ENCODE peak calls at places on chromosome 10, in nine cellular contexts. One of them, this sample, is unnamed.

GRCh38 chr10:73907841-73908517 is 3.0 kb upstream of the PLAU start:
- DNase-seq in stomach: no peak
- DNase-seq in endothelial cell of umbilical vein: no peak
- DNase-seq in IMR-90: peak; percentile 61
- DNase-seq in psoas muscle: peak; percentile 70
- DNase-seq in uterus: no peak
- DNase-seq in SK-N-MC: no peak
- DNase-seq in caudate nucleus: no peak
- DNase-seq in HL-60: peak; percentile 93
- DNase-seq in this sample: no peak

GRCh38 chr10:117501460-117502035 is 41.0 kb upstream of the EMX2 start:
- DNase-seq in psoas muscle: no peak
- DNase-seq in HL-60: no peak
- DNase-seq in SK-N-MC: no peak
- DNase-seq in IMR-90: no peak
- DNase-seq in stomach: no peak
- DNase-seq in caudate nucleus: no peak
- DNase-seq in endothelial cell of umbilical vein: no peak
- DNase-seq in uterus: no peak
- DNase-seq in this sample: no peak

GRCh38 chr10:63518690-63519288 is 2.4 kb upstream of the REEP3 start:
- DNase-seq in psoas muscle: no peak
- DNase-seq in stomach: no peak
- DNase-seq in endothelial cell of umbilical vein: no peak
- DNase-seq in IMR-90: no peak
- DNase-seq in HL-60: no peak
- DNase-seq in uterus: no peak
- DNase-seq in SK-N-MC: no peak
- DNase-seq in caudate nucleus: no peak
- DNase-seq in this sample: no peak

GRCh38 chr10:35007858-35008301 is 82.3 kb downstream of the CUL2 start:
- DNase-seq in IMR-90: peak; percentile 20
- DNase-seq in HL-60: no peak
- DNase-seq in SK-N-MC: no peak
- DNase-seq in caudate nucleus: no peak
- DNase-seq in psoas muscle: no peak
- DNase-seq in stomach: no peak
- DNase-seq in endothelial cell of umbilical vein: no peak
- DNase-seq in uterus: no peak
- DNase-seq in this sample: no peak

GRCh38 chr10:89100680-89101079 is 106.4 kb downstream of the CH25H start:
- DNase-seq in IMR-90: peak; percentile 90
- DNase-seq in endothelial cell of umbilical vein: no peak
- DNase-seq in caudate nucleus: no peak
- DNase-seq in SK-N-MC: no peak
- DNase-seq in uterus: no peak
- DNase-seq in stomach: no peak
- DNase-seq in psoas muscle: no peak
- DNase-seq in HL-60: no peak
- DNase-seq in this sample: no peak

GRCh38 chr10:97920865-97921264 is 71.2 kb downstream of the GOLGA7B start:
- DNase-seq in psoas muscle: no peak
- DNase-seq in IMR-90: no peak
- DNase-seq in endothelial cell of umbilical vein: no peak
- DNase-seq in uterus: no peak
- DNase-seq in HL-60: no peak
- DNase-seq in stomach: no peak
- DNase-seq in caudate nucleus: no peak
- DNase-seq in SK-N-MC: no peak
- DNase-seq in this sample: no peak

GRCh38 chr10:76111404-76111803 is 680.0 kb downstream of the LRMDA start:
- DNase-seq in caudate nucleus: no peak
- DNase-seq in IMR-90: no peak
- DNase-seq in endothelial cell of umbilical vein: no peak
- DNase-seq in uterus: no peak
- DNase-seq in stomach: no peak
- DNase-seq in HL-60: no peak
- DNase-seq in psoas muscle: no peak
- DNase-seq in SK-N-MC: no peak
- DNase-seq in this sample: no peak

GRCh38 chr10:25174461-25175230 is at the start of gene GPR158:
- DNase-seq in psoas muscle: peak; percentile 79
- DNase-seq in SK-N-MC: peak; percentile 18
- DNase-seq in uterus: peak; percentile 55
- DNase-seq in stomach: peak; percentile 91
- DNase-seq in caudate nucleus: peak; percentile 77
- DNase-seq in IMR-90: peak; percentile 85
- DNase-seq in HL-60: peak; percentile 79
- DNase-seq in endothelial cell of umbilical vein: peak; percentile 86
- DNase-seq in this sample: peak; percentile 78

GRCh38 chr10:83108565-83109333 is 1030.6 kb upstream of the GHITM start:
- DNase-seq in SK-N-MC: no peak
- DNase-seq in psoas muscle: no peak
- DNase-seq in endothelial cell of umbilical vein: no peak
- DNase-seq in HL-60: no peak
- DNase-seq in IMR-90: no peak
- DNase-seq in caudate nucleus: no peak
- DNase-seq in uterus: no peak
- DNase-seq in stomach: no peak
- DNase-seq in this sample: no peak

GRCh38 chr10:73590881-73591577 is at the start of gene USP54:
- DNase-seq in endothelial cell of umbilical vein: peak; percentile 56
- DNase-seq in uterus: no peak
- DNase-seq in caudate nucleus: no peak
- DNase-seq in IMR-90: peak; percentile 52
- DNase-seq in psoas muscle: no peak
- DNase-seq in HL-60: peak; percentile 13
- DNase-seq in SK-N-MC: no peak
- DNase-seq in stomach: no peak
- DNase-seq in this sample: no peak

GRCh38 chr10:79898597-79899325 is 50.1 kb downstream of the SFTPD start:
- DNase-seq in IMR-90: no peak
- DNase-seq in SK-N-MC: no peak
- DNase-seq in endothelial cell of umbilical vein: no peak
- DNase-seq in caudate nucleus: no peak
- DNase-seq in uterus: no peak
- DNase-seq in stomach: no peak
- DNase-seq in psoas muscle: no peak
- DNase-seq in HL-60: no peak
- DNase-seq in this sample: no peak

GRCh38 chr10:58326967-58327381 is 7.8 kb upstream of the UBE2D1 start:
- DNase-seq in uterus: peak; percentile 34
- DNase-seq in HL-60: no peak
- DNase-seq in endothelial cell of umbilical vein: peak; percentile 4
- DNase-seq in SK-N-MC: no peak
- DNase-seq in IMR-90: peak; percentile 42
- DNase-seq in psoas muscle: peak; percentile 63
- DNase-seq in caudate nucleus: no peak
- DNase-seq in stomach: no peak
- DNase-seq in this sample: no peak

GRCh38 chr10:105023223-105023622 is 382.1 kb downstream of the SORCS3 start:
- DNase-seq in stomach: no peak
- DNase-seq in psoas muscle: no peak
- DNase-seq in uterus: no peak
- DNase-seq in SK-N-MC: no peak
- DNase-seq in IMR-90: no peak
- DNase-seq in HL-60: no peak
- DNase-seq in caudate nucleus: no peak
- DNase-seq in endothelial cell of umbilical vein: no peak
- DNase-seq in this sample: no peak

GRCh38 chr10:126210051-126210651 is 178.1 kb downstream of the ADAM12 start:
- DNase-seq in HL-60: no peak
- DNase-seq in psoas muscle: no peak
- DNase-seq in caudate nucleus: no peak
- DNase-seq in endothelial cell of umbilical vein: no peak
- DNase-seq in IMR-90: no peak
- DNase-seq in uterus: no peak
- DNase-seq in SK-N-MC: no peak
- DNase-seq in stomach: no peak
- DNase-seq in this sample: no peak

GRCh38 chr10:97433430-97434001 is 7.5 kb downstream of the PGAM1 start:
- DNase-seq in endothelial cell of umbilical vein: no peak
- DNase-seq in HL-60: no peak
- DNase-seq in SK-N-MC: no peak
- DNase-seq in uterus: no peak
- DNase-seq in IMR-90: no peak
- DNase-seq in psoas muscle: no peak
- DNase-seq in caudate nucleus: no peak
- DNase-seq in stomach: no peak
- DNase-seq in this sample: no peak

GRCh38 chr10:79268100-79268670 is 79.1 kb upstream of the PPIF start:
- DNase-seq in HL-60: no peak
- DNase-seq in psoas muscle: no peak
- DNase-seq in stomach: no peak
- DNase-seq in uterus: no peak
- DNase-seq in endothelial cell of umbilical vein: peak; percentile 42
- DNase-seq in IMR-90: peak; percentile 70
- DNase-seq in caudate nucleus: no peak
- DNase-seq in SK-N-MC: no peak
- DNase-seq in this sample: no peak

GRCh38 chr10:100883322-100883821 is 29.4 kb upstream of the SLF2 start:
- DNase-seq in HL-60: no peak
- DNase-seq in uterus: peak; percentile 61
- DNase-seq in endothelial cell of umbilical vein: no peak
- DNase-seq in IMR-90: no peak
- DNase-seq in stomach: no peak
- DNase-seq in SK-N-MC: no peak
- DNase-seq in caudate nucleus: no peak
- DNase-seq in psoas muscle: no peak
- DNase-seq in this sample: no peak
- H3K27ac ChIP-seq in HL-60: no peak overlapping the region
- H3K27ac ChIP-seq in uterus: peak overlapping the region; percentile 73
- H3K27ac ChIP-seq in endothelial cell of umbilical vein: no peak overlapping the region
- H3K27ac ChIP-seq in IMR-90: peak overlapping the region; percentile 2
- H3K27ac ChIP-seq in stomach: no peak overlapping the region
- H3K27ac ChIP-seq in SK-N-MC: no peak overlapping the region
- H3K27ac ChIP-seq in caudate nucleus: no peak overlapping the region
- H3K27ac ChIP-seq in psoas muscle: no peak overlapping the region
- H3K27ac ChIP-seq in this sample: no peak overlapping the region

DNA sequence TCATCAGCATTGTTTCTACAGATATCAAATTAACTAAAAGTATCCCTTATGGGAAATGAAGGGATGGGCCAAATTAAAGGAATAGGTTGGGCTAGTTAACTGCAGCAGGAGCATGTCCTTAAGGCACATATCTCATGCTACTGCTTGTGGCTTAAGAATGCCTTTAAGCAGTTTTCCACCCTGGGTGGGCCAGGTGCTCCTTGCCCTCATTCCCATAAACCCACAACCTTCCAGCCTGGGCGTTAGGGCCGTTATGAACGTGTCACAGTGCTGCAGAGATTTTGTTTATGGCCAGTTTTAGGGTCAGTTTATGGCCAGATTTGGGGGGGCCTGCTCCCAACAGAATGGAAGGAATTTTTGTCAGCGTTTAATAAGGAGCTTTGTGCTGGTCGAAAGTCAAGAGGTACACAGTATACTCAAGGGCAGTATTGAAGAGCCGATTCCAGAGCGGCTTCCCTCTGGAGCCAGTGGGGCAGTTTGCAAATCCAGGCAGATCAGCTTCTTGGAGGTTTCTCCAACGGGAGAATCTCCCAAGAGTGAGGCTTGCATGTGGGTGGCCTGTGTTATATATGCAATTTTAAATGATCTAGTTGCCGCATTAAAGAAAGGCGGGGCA is 7.7 kb downstream of the PFKP start:
- DNase-seq in IMR-90: no peak
- DNase-seq in HL-60: no peak
- DNase-seq in psoas muscle: no peak
- DNase-seq in endothelial cell of umbilical vein: no peak
- DNase-seq in SK-N-MC: no peak
- DNase-seq in uterus: no peak
- DNase-seq in caudate nucleus: no peak
- DNase-seq in stomach: no peak
- DNase-seq in this sample: no peak
- H3K27ac ChIP-seq in IMR-90: no peak overlapping the region
- H3K27ac ChIP-seq in HL-60: no peak overlapping the region
- H3K27ac ChIP-seq in psoas muscle: no peak overlapping the region
- H3K27ac ChIP-seq in endothelial cell of umbilical vein: no peak overlapping the region
- H3K27ac ChIP-seq in SK-N-MC: no peak overlapping the region
- H3K27ac ChIP-seq in uterus: no peak overlapping the region
- H3K27ac ChIP-seq in caudate nucleus: no peak overlapping the region
- H3K27ac ChIP-seq in stomach: no peak overlapping the region
- H3K27ac ChIP-seq in this sample: no peak overlapping the region

DNA sequence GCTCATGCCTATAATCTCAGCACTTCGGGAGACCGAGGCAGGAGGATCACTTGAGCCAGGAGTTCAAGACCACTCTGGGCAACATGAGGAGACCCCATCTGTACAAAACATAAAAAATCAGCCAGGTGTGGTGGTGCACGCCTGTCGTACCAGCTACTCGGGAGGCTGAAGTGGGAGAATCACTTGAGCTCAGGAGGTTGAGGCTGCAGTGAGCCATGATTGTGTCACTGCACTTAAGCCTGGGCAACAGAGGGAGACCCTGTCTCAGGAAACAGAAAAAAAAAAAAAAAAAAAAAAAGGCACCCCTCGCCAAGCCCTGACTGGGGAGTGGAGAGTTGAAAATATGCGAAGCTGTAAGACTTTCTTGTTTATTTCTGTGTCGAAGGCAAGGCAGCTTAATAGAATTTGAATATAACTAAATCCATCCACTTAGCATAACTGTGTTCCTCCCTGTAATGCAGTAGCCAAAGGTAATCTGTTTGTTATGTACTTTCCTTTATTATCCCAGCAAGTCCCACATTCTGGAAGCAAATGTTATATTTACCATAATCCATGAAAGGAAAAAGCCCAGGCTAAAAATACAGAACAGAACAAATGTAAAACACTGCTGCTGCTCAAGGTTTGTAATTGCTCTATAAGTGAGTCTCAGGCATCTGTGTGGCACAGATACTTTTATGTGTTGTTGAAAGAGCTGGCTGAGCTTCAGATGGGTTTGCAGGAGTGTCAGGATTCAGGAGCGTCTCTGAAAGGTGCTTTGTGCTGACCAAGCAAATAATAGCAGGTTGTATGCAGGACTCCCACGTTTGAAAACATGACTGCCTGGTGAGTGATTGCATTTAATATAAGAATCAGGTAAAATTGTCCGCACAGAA is 127.2 kb downstream of the CELF2 start:
- DNase-seq in endothelial cell of umbilical vein: no peak
- DNase-seq in SK-N-MC: no peak
- DNase-seq in IMR-90: no peak
- DNase-seq in caudate nucleus: no peak
- DNase-seq in uterus: no peak
- DNase-seq in stomach: no peak
- DNase-seq in HL-60: no peak
- DNase-seq in psoas muscle: no peak
- DNase-seq in this sample: no peak
- H3K27ac ChIP-seq in endothelial cell of umbilical vein: no peak overlapping the region
- H3K27ac ChIP-seq in SK-N-MC: no peak overlapping the region
- H3K27ac ChIP-seq in IMR-90: no peak overlapping the region
- H3K27ac ChIP-seq in caudate nucleus: no peak overlapping the region
- H3K27ac ChIP-seq in uterus: no peak overlapping the region
- H3K27ac ChIP-seq in stomach: no peak overlapping the region
- H3K27ac ChIP-seq in HL-60: peak overlapping the region; percentile 71
- H3K27ac ChIP-seq in psoas muscle: no peak overlapping the region
- H3K27ac ChIP-seq in this sample: no peak overlapping the region

DNA sequence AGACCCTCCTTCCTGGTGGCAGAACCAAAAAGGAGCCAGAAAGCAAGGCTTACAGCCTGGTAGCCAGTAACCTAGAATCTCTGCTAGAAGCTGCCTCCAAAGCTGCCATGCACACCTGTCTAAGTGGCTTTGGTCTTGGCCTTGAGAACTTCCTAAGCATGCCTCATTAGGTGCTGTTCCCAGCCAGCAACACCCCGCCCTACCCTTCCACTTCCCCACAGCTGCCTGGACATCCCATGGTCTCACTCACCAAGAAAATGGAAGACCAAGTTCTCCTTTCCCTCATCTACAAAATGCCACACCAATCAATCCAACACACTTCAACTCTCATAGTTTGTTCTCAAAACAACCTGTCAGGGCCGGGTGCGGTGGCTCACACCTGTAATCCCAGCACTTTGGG is 4.2 kb downstream of the PSAP start:
- DNase-seq in caudate nucleus: no peak
- DNase-seq in psoas muscle: no peak
- DNase-seq in IMR-90: no peak
- DNase-seq in uterus: no peak
- DNase-seq in SK-N-MC: no peak
- DNase-seq in HL-60: no peak
- DNase-seq in endothelial cell of umbilical vein: no peak
- DNase-seq in stomach: no peak
- DNase-seq in this sample: no peak
- H3K27ac ChIP-seq in caudate nucleus: no peak overlapping the region
- H3K27ac ChIP-seq in psoas muscle: peak overlapping the region; percentile 97
- H3K27ac ChIP-seq in IMR-90: no peak overlapping the region
- H3K27ac ChIP-seq in uterus: no peak overlapping the region
- H3K27ac ChIP-seq in SK-N-MC: no peak overlapping the region
- H3K27ac ChIP-seq in HL-60: no peak overlapping the region
- H3K27ac ChIP-seq in endothelial cell of umbilical vein: no peak overlapping the region
- H3K27ac ChIP-seq in stomach: peak overlapping the region; percentile 47
- H3K27ac ChIP-seq in this sample: no peak overlapping the region